ENCODE peak calls at places on chromosomes 3 and 15, in nine cellular contexts. I is BJ; N is posterior vena cava; T is stimulated activated CD4-positive, alpha-beta T cell treated with anti-CD3 and anti-CD28 coated beads, Interleukin-1b, Interleukin-23, amount 100 ng/mL, for 1 hour; Q is HS-5; W is H1; L is Caco-2; C is globus pallidus; F is T-helper 9 cell. Z is an unnamed sample.

GRCh38 chr3:132378846-132379245 is 38.5 kb upstream of the DNAJC13 start:
- DNase-seq in I (no peak), N (no peak), T (no peak), Q (no peak), W (no peak), L (no peak), C (no peak), F (no peak), Z (no peak)

GRCh38 chr3:59318881-59319280 is 269.1 kb upstream of the CFAP20DC start:
- DNase-seq in I (no peak), N (no peak), T (no peak), Q (no peak), W (no peak), L (no peak), C (no peak), F (no peak), Z (no peak)

GRCh38 chr15:91465696-91466095 is 365.6 kb downstream of the SV2B start:
- DNase-seq in I (no peak), N (no peak), T (no peak), Q (no peak), W (no peak), L (no peak), C (no peak), F (no peak), Z (no peak)

GRCh38 chr15:51796777-51797474 is 32.5 kb upstream of the TMOD3 start:
- DNase-seq in I (no peak), N (no peak), T (no peak), Q (no peak), W (no peak), L (no peak), C (no peak), F (no peak), Z (no peak)

GRCh38 chr15:72233759-72234158 is 2.8 kb upstream of the PKM start:
- DNase-seq in I (no peak), N (no peak), T (no peak), Q (no peak), W (no peak), L (no peak), C (no peak), F (no peak), Z (no peak)

GRCh38 chr15:49182128-49182527 is 12.1 kb downstream of the GALK2 start:
- DNase-seq in I (no peak), N (no peak), T (no peak), Q (no peak), W (no peak), L (no peak), C (no peak), F (no peak), Z (no peak)

GRCh38 chr3:113531826-113532697 is at the start of gene SIDT1:
- DNase-seq in I (no peak), N (no peak), T (no peak), Q (no peak), W (no peak), L (no peak), C (peak), F (peak), Z (no peak)

GRCh38 chr3:31157028-31157694 is 262.7 kb upstream of the GADL1 start:
- DNase-seq in I (no peak), N (no peak), T (no peak), Q (no peak), W (no peak), L (no peak), C (no peak), F (no peak), Z (no peak)

GRCh38 chr15:41573396-41573795 is 14.4 kb downstream of the TYRO3 start:
- DNase-seq in I (no peak), N (peak), T (no peak), Q (no peak), W (no peak), L (no peak), C (no peak), F (no peak), Z (no peak)

GRCh38 chr15:38069506-38069905 is 135.1 kb downstream of the TMCO5A start:
- DNase-seq in I (peak), N (no peak), T (no peak), Q (no peak), W (no peak), L (peak), C (no peak), F (no peak), Z (peak)

GRCh38 chr15:35696767-35697231 is 150.8 kb upstream of the DPH6 start:
- DNase-seq in I (no peak), N (no peak), T (no peak), Q (peak), W (no peak), L (peak), C (no peak), F (no peak), Z (no peak)

GRCh38 chr3:46266598-46266997 is 24.3 kb downstream of the CCR3 start:
- DNase-seq in I (no peak), N (no peak), T (no peak), Q (no peak), W (no peak), L (no peak), C (no peak), F (no peak), Z (no peak)

GRCh38 chr3:190303887-190304286 is 18.4 kb downstream of the CLDN1 start:
- DNase-seq in I (no peak), N (no peak), T (no peak), Q (no peak), W (no peak), L (no peak), C (no peak), F (no peak), Z (no peak)

GRCh38 chr3:49807427-49808114 is 4.5 kb downstream of the INKA1 start:
- DNase-seq in I (no peak), N (no peak), T (no peak), Q (no peak), W (no peak), L (no peak), C (no peak), F (no peak), Z (no peak)

GRCh38 chr3:121736112-121736511 is 13.4 kb downstream of the GOLGB1 start:
- DNase-seq in I (no peak), N (no peak), T (no peak), Q (no peak), W (no peak), L (no peak), C (no peak), F (no peak), Z (no peak)

GRCh38 chr3:43647331-43648166 is 25.7 kb upstream of the ANO10 start:
- DNase-seq in I (no peak), N (no peak), T (no peak), Q (no peak), W (no peak), L (no peak), C (no peak), F (no peak), Z (no peak)

GRCh38 chr3:142977399-142977728 is 13.9 kb upstream of the PAQR9 start:
- DNase-seq in I (no peak), N (no peak), T (no peak), Q (no peak), W (no peak), L (no peak), C (no peak), F (no peak), Z (no peak)

GRCh38 chr15:85800460-85801123 is 5.9 kb upstream of the KLHL25 start:
- DNase-seq in I (no peak), N (peak), T (no peak), Q (no peak), W (no peak), L (peak), C (no peak), F (no peak), Z (no peak)

GRCh38 chr15:40069178-40070165 is 30.5 kb upstream of the SRP14 start:
- DNase-seq in I (no peak), N (peak), T (no peak), Q (no peak), W (peak), L (no peak), C (peak), F (no peak), Z (peak)

GRCh38 chr3:141368925-141369794 is 856 bp downstream of the ZBTB38 start:
- DNase-seq in I (no peak), N (no peak), T (no peak), Q (peak), W (no peak), L (no peak), C (no peak), F (no peak), Z (peak)

GRCh38 chr3:64716110-64716509 is 28.3 kb upstream of the ADAMTS9 start:
- DNase-seq in I (no peak), N (no peak), T (no peak), Q (no peak), W (no peak), L (no peak), C (no peak), F (no peak), Z (no peak)

GRCh38 chr15:90790057-90790456 is 72.9 kb downstream of the BLM start:
- DNase-seq in I (no peak), N (no peak), T (no peak), Q (no peak), W (no peak), L (no peak), C (no peak), F (no peak), Z (no peak)

GRCh38 chr15:48682949-48683651 is 37.6 kb upstream of the FBN1 start:
- DNase-seq in I (no peak), N (no peak), T (no peak), Q (no peak), W (no peak), L (peak), C (no peak), F (no peak), Z (no peak)

GRCh38 chr3:21294768-21295167 is 456.2 kb downstream of the ZNF385D start:
- DNase-seq in I (peak), N (no peak), T (no peak), Q (no peak), W (no peak), L (no peak), C (no peak), F (no peak), Z (no peak)

GRCh38 chr3:187974857-187975257 is 179.1 kb upstream of the LPP start:
- DNase-seq in I (no peak), N (no peak), T (no peak), Q (no peak), W (no peak), L (no peak), C (no peak), F (no peak), Z (no peak)

GRCh38 chr3:64260391-64260790 is 35.1 kb upstream of the PRICKLE2 start:
- DNase-seq in I (no peak), N (no peak), T (no peak), Q (no peak), W (no peak), L (no peak), C (no peak), F (no peak), Z (no peak)

GRCh38 chr3:115401891-115402501 is 221.3 kb upstream of the GAP43 start:
- DNase-seq in I (peak), N (no peak), T (no peak), Q (peak), W (no peak), L (no peak), C (no peak), F (no peak), Z (no peak)

GRCh38 chr3:138332472-138333073 is 2.9 kb upstream of the NME9 start:
- DNase-seq in I (no peak), N (no peak), T (no peak), Q (no peak), W (peak), L (no peak), C (peak), F (no peak), Z (peak)

GRCh38 chr3:71160800-71161546 is 422.6 kb downstream of the FOXP1 start:
- DNase-seq in I (no peak), N (no peak), T (no peak), Q (peak), W (no peak), L (no peak), C (no peak), F (no peak), Z (no peak)

GRCh38 chr3:43620953-43621405 is 832 bp downstream of the ANO10 start:
- DNase-seq in I (no peak), N (no peak), T (no peak), Q (no peak), W (no peak), L (no peak), C (peak), F (no peak), Z (peak)

GRCh38 chr3:185486371-185486770 is 12.5 kb downstream of the TMEM41A start:
- DNase-seq in I (no peak), N (no peak), T (no peak), Q (no peak), W (no peak), L (no peak), C (no peak), F (no peak), Z (no peak)